ENCODE peak calls at places on chromosomes 13 and 19, in six cellular contexts. One of them, this sample, is unnamed.

GRCh38 chr13:98144501-98145350 is 1.8 kb downstream of the FARP1 start:
- DNase-seq in breast epithelium: no peak
- DNase-seq in endothelial cell of umbilical vein: peak; percentile 39
- DNase-seq in sigmoid colon: no peak
- DNase-seq in GM12892: no peak
- DNase-seq in GM12891: no peak
- DNase-seq in this sample: no peak

GRCh38 chr13:51336746-51337145 is 2.7 kb upstream of the SERPINE3 start:
- DNase-seq in breast epithelium: no peak
- DNase-seq in endothelial cell of umbilical vein: no peak
- DNase-seq in sigmoid colon: no peak
- DNase-seq in GM12891: no peak
- DNase-seq in GM12892: no peak
- DNase-seq in this sample: no peak

GRCh38 chr19:3123088-3123721 is 12.6 kb upstream of the GNA15 start:
- DNase-seq in GM12892: no peak
- DNase-seq in sigmoid colon: no peak
- DNase-seq in endothelial cell of umbilical vein: no peak
- DNase-seq in GM12891: no peak
- DNase-seq in breast epithelium: no peak
- DNase-seq in this sample: no peak

GRCh38 chr13:61880576-61881283 is 465.1 kb upstream of the PCDH20 start:
- DNase-seq in endothelial cell of umbilical vein: peak; percentile 58
- DNase-seq in GM12891: peak; percentile 21
- DNase-seq in breast epithelium: no peak
- DNase-seq in sigmoid colon: no peak
- DNase-seq in GM12892: no peak
- DNase-seq in this sample: no peak

GRCh38 chr19:35671818-35672217 is 5.5 kb downstream of the UPK1A start:
- DNase-seq in breast epithelium: no peak
- DNase-seq in GM12891: no peak
- DNase-seq in endothelial cell of umbilical vein: no peak
- DNase-seq in GM12892: no peak
- DNase-seq in sigmoid colon: no peak
- DNase-seq in this sample: no peak

GRCh38 chr13:109821038-109821545 is 34.7 kb upstream of the IRS2 start:
- DNase-seq in GM12892: no peak
- DNase-seq in breast epithelium: no peak
- DNase-seq in endothelial cell of umbilical vein: no peak
- DNase-seq in sigmoid colon: no peak
- DNase-seq in GM12891: no peak
- DNase-seq in this sample: no peak

GRCh38 chr13:46552888-46553520 is at the start of gene LRCH1:
- DNase-seq in breast epithelium: peak; percentile 87
- DNase-seq in GM12891: peak; percentile 83
- DNase-seq in GM12892: peak; percentile 80
- DNase-seq in endothelial cell of umbilical vein: peak; percentile 84
- DNase-seq in sigmoid colon: peak; percentile 95
- DNase-seq in this sample: peak; percentile 98

GRCh38 chr19:44948237-44948636 is 2.4 kb downstream of the APOC2 start:
- DNase-seq in sigmoid colon: no peak
- DNase-seq in endothelial cell of umbilical vein: no peak
- DNase-seq in GM12891: no peak
- DNase-seq in breast epithelium: no peak
- DNase-seq in GM12892: no peak
- DNase-seq in this sample: no peak

GRCh38 chr13:50011461-50011860 is 3.8 kb upstream of the KCNRG start:
- DNase-seq in sigmoid colon: no peak
- DNase-seq in endothelial cell of umbilical vein: no peak
- DNase-seq in GM12891: no peak
- DNase-seq in breast epithelium: no peak
- DNase-seq in GM12892: no peak
- DNase-seq in this sample: no peak

GRCh38 chr13:110361365-110361911 is 54.4 kb downstream of the COL4A2 start:
- DNase-seq in sigmoid colon: peak; percentile 90
- DNase-seq in endothelial cell of umbilical vein: no peak
- DNase-seq in GM12892: no peak
- DNase-seq in GM12891: no peak
- DNase-seq in breast epithelium: no peak
- DNase-seq in this sample: no peak

GRCh38 chr19:14177496-14178074 is 28.4 kb downstream of the ADGRL1 start:
- DNase-seq in breast epithelium: no peak
- DNase-seq in GM12892: no peak
- DNase-seq in endothelial cell of umbilical vein: no peak
- DNase-seq in sigmoid colon: no peak
- DNase-seq in GM12891: no peak
- DNase-seq in this sample: no peak

GRCh38 chr19:11814707-11815050 is 606 bp downstream of the ZNF440 start:
- DNase-seq in sigmoid colon: no peak
- DNase-seq in GM12891: no peak
- DNase-seq in GM12892: no peak
- DNase-seq in breast epithelium: no peak
- DNase-seq in endothelial cell of umbilical vein: peak; percentile 19
- DNase-seq in this sample: no peak

GRCh38 chr19:12791345-12792047 is at the start of gene JUNB:
- DNase-seq in breast epithelium: peak; percentile 99
- DNase-seq in sigmoid colon: peak; percentile 99
- DNase-seq in GM12891: no peak
- DNase-seq in endothelial cell of umbilical vein: peak; percentile 98
- DNase-seq in GM12892: peak; percentile 82
- DNase-seq in this sample: peak; percentile 100

GRCh38 chr13:99353836-99354235 is 46.6 kb upstream of the GPR183 start:
- DNase-seq in GM12892: no peak
- DNase-seq in breast epithelium: no peak
- DNase-seq in sigmoid colon: no peak
- DNase-seq in endothelial cell of umbilical vein: no peak
- DNase-seq in GM12891: no peak
- DNase-seq in this sample: no peak

GRCh38 chr13:31044658-31045620 is 112.5 kb downstream of the TEX26 start:
- DNase-seq in sigmoid colon: no peak
- DNase-seq in breast epithelium: no peak
- DNase-seq in GM12891: no peak
- DNase-seq in GM12892: no peak
- DNase-seq in endothelial cell of umbilical vein: peak; percentile 7
- DNase-seq in this sample: no peak

GRCh38 chr13:39603424-39603947 is 493 bp upstream of the LHFPL6 start:
- DNase-seq in endothelial cell of umbilical vein: peak; percentile 29
- DNase-seq in GM12891: no peak
- DNase-seq in sigmoid colon: no peak
- DNase-seq in GM12892: no peak
- DNase-seq in breast epithelium: no peak
- DNase-seq in this sample: no peak

GRCh38 chr19:55563261-55563690 is 17.4 kb downstream of the ZNF579 start:
- DNase-seq in GM12891: no peak
- DNase-seq in breast epithelium: no peak
- DNase-seq in GM12892: no peak
- DNase-seq in endothelial cell of umbilical vein: no peak
- DNase-seq in sigmoid colon: no peak
- DNase-seq in this sample: no peak

GRCh38 chr19:31348416-31349159 is 648 bp downstream of the TSHZ3 start:
- DNase-seq in endothelial cell of umbilical vein: peak; percentile 13
- DNase-seq in GM12891: no peak
- DNase-seq in breast epithelium: no peak
- DNase-seq in sigmoid colon: peak; percentile 79
- DNase-seq in GM12892: no peak
- DNase-seq in this sample: no peak

GRCh38 chr19:57719901-57720519 is 7.4 kb downstream of the ZNF671 start:
- DNase-seq in sigmoid colon: no peak
- DNase-seq in GM12891: no peak
- DNase-seq in breast epithelium: no peak
- DNase-seq in GM12892: no peak
- DNase-seq in endothelial cell of umbilical vein: no peak
- DNase-seq in this sample: no peak

GRCh38 chr19:32966750-32967149 is 5.0 kb downstream of the CEP89 start:
- DNase-seq in endothelial cell of umbilical vein: no peak
- DNase-seq in breast epithelium: no peak
- DNase-seq in GM12892: no peak
- DNase-seq in GM12891: no peak
- DNase-seq in sigmoid colon: no peak
- DNase-seq in this sample: no peak

GRCh38 chr19:32971715-32972540 is at the start of the genes CEP89 and FAAP24:
- DNase-seq in breast epithelium: peak; percentile 99
- DNase-seq in endothelial cell of umbilical vein: peak; percentile 100
- DNase-seq in sigmoid colon: peak; percentile 99
- DNase-seq in GM12891: peak; percentile 93
- DNase-seq in GM12892: peak; percentile 93
- DNase-seq in this sample: peak; percentile 98

GRCh38 chr19:32971012-32971595 is 654 bp downstream of the CEP89 start:
- DNase-seq in breast epithelium: no peak
- DNase-seq in GM12891: no peak
- DNase-seq in GM12892: no peak
- DNase-seq in sigmoid colon: peak; percentile 64
- DNase-seq in endothelial cell of umbilical vein: no peak
- DNase-seq in this sample: no peak

GRCh38 chr19:32969549-32969948 is 2.2 kb downstream of the CEP89 start:
- DNase-seq in sigmoid colon: peak; percentile 53
- DNase-seq in breast epithelium: no peak
- DNase-seq in GM12891: no peak
- DNase-seq in endothelial cell of umbilical vein: no peak
- DNase-seq in GM12892: no peak
- DNase-seq in this sample: no peak
- TF ChIP-seq POLR2A in sigmoid colon: no peak
- TF ChIP-seq POLR2A in breast epithelium: no peak
- TF ChIP-seq POLR2A in GM12891: no peak
- TF ChIP-seq POLR2A in endothelial cell of umbilical vein: no peak
- TF ChIP-seq POLR2A in GM12892: no peak
- TF ChIP-seq POLR2A in this sample: no peak

GRCh38 chr13:91357613-91358383 is 10.3 kb downstream of the MIR17HG start:
- DNase-seq in sigmoid colon: no peak
- DNase-seq in GM12891: no peak
- DNase-seq in breast epithelium: no peak
- DNase-seq in endothelial cell of umbilical vein: no peak
- DNase-seq in GM12892: no peak
- DNase-seq in this sample: no peak
- TF ChIP-seq POLR2AphosphoS5 in sigmoid colon: no peak
- TF ChIP-seq POLR2AphosphoS5 in GM12891: peak; percentile 56
- TF ChIP-seq POLR2AphosphoS5 in breast epithelium: no peak
- TF ChIP-seq POLR2AphosphoS5 in endothelial cell of umbilical vein: no peak
- TF ChIP-seq POLR2AphosphoS5 in GM12892: peak; percentile 50
- TF ChIP-seq POLR2AphosphoS5 in this sample: no peak

DNA sequence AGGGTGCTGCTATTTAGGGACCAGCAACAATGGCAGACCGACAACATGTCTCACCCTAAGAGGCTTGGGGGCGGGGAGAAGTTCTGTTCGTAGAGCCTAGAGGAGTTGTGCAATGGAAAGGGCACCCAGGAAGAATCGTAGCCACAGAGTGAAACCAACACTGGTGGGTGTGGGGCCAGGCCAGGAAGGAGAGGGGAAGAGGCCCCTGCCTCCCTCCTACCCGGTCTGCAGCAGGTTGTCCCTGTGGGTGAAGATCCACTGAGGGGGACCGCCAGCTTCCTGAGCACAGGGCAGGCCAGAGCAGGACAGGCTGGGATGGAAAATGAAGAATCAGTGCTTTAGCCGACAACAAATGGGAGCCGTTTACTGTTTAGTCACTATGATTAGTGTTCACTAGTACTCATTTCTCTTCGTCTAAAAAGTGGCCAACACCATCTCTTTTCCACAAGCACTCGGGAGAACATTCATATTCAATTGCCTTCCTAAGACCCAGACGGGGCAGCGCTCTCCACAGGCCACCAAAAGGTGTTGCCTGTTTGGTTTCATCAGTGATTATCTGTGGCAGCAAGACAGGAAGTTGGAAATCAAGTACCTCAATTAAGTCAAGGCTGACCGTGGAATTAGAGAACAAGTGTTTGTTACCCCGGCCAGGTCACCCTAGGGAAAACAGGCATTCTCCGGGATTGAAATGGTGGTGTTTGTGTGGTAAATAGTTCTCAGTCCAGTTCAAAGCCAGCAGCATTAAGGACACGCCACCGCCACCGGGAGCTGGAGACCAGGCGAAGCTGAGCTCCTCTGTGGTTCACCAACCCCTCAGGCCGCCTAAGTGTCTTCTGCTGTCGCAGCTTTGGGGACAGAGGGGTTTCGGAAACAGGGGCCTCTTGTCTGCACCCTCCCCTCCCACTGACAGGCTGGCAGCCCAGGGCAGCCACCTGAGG is 1.0 kb upstream of the ATP11A start:
- DNase-seq in GM12891: no peak
- DNase-seq in GM12892: no peak
- DNase-seq in sigmoid colon: no peak
- DNase-seq in breast epithelium: no peak
- DNase-seq in endothelial cell of umbilical vein: peak; percentile 13
- DNase-seq in this sample: peak; percentile 83
- TF ChIP-seq POLR2A in GM12891: no peak
- TF ChIP-seq POLR2A in GM12892: no peak
- TF ChIP-seq POLR2A in sigmoid colon: no peak
- TF ChIP-seq POLR2A in breast epithelium: peak; percentile 13
- TF ChIP-seq POLR2A in endothelial cell of umbilical vein: no peak
- TF ChIP-seq POLR2A in this sample: no peak

DNA sequence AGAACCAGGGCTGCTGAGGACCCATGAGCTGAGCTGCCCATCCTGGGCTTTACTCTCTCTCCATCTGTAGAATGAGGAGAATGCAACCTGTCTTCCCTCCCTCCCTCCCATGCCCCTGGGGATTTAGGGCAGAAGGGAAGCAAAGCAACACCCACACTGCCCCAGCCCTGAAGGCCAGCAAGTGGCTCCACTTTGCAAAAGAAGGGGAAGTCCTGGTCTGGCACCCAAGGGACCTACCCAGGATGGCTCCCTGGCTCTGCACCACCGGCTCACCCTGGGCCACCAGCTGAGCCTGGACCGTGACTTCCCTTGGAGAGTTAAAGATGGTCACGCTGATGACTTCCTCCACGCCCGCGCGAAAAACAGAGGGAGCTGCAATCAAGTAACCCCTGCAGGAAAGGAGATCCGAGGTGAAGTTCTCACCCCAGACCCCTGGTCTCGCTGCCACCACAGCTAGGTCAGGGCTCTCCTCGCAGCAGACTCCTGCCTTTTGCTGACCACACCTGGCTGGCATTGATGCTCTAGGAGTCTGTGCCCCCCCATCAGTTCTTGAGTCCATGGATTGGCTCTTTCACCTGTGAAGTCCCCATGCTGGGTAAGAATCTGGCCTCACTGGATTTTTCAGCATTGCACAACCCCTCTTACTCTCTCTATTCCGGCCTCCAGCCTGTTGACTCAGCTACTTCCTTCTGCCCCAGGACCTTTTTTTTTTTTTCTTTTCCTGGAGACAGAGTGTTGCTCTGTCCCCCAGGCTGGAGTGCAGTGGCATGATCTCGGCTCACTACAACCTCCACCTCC is 4.6 kb downstream of the CPAMD8 start:
- DNase-seq in sigmoid colon: no peak
- DNase-seq in GM12892: no peak
- DNase-seq in endothelial cell of umbilical vein: peak; percentile 60
- DNase-seq in breast epithelium: no peak
- DNase-seq in GM12891: no peak
- DNase-seq in this sample: no peak
- TF ChIP-seq POLR2AphosphoS5 in sigmoid colon: no peak
- TF ChIP-seq POLR2AphosphoS5 in GM12892: no peak
- TF ChIP-seq POLR2AphosphoS5 in endothelial cell of umbilical vein: no peak
- TF ChIP-seq POLR2AphosphoS5 in breast epithelium: no peak
- TF ChIP-seq POLR2AphosphoS5 in GM12891: no peak
- TF ChIP-seq POLR2AphosphoS5 in this sample: no peak

This sample was measured in spleen.